ENCODE peak calls at places on chromosomes 13 and 19, in seven cellular contexts. U is fibroblast of the aortic adventitia, K is thoracic aorta, H is endothelial cell of umbilical vein, W is choroid plexus epithelial cell, I is A673, L is mammary epithelial cell. J is an unnamed sample.

GRCh38 chr13:52840066-52840465 is 8.4 kb downstream of the PCDH8 start:
- DNase-seq in U (no peak), K (no peak), H (no peak), W (no peak), I (no peak), L (no peak), J (no peak)

GRCh38 chr13:66618702-66619101 is 611.4 kb downstream of the PCDH9 start:
- DNase-seq in U (peak; percentile 64), K (no peak), H (peak; percentile 60), W (peak; percentile 76), I (peak; percentile 44), L (peak; percentile 14), J (peak; percentile 58)

GRCh38 chr13:53004605-53005004 is 24.0 kb upstream of the OLFM4 start:
- DNase-seq in U (no peak), K (no peak), H (no peak), W (no peak), I (no peak), L (no peak), J (no peak)

GRCh38 chr13:21012211-21012610 is 49.2 kb downstream of the LATS2 start:
- DNase-seq in U (no peak), K (no peak), H (no peak), W (peak; percentile 43), I (no peak), L (no peak), J (no peak)

GRCh38 chr19:21084343-21084742 is 2.3 kb downstream of the ZNF714 start:
- DNase-seq in U (peak; percentile 5), K (no peak), H (no peak), W (peak; percentile 66), I (peak; percentile 46), L (peak; percentile 65), J (peak; percentile 88)

GRCh38 chr19:18167975-18168645 is 5.5 kb upstream of the IFI30 start:
- DNase-seq in U (peak; percentile 36), K (no peak), H (peak; percentile 24), W (peak; percentile 55), I (peak; percentile 49), L (no peak), J (peak; percentile 37)

GRCh38 chr13:101841687-101842086 is 389.2 kb downstream of the ITGBL1 start:
- DNase-seq in U (no peak), K (no peak), H (no peak), W (no peak), I (no peak), L (no peak), J (no peak)

GRCh38 chr19:12695997-12696365 is 450 bp downstream of the FBXW9 start:
- DNase-seq in U (no peak), K (no peak), H (no peak), W (no peak), I (no peak), L (no peak), J (no peak)

GRCh38 chr13:32905063-32905863 is 111.0 kb upstream of the KL start:
- DNase-seq in U (no peak), K (no peak), H (no peak), W (peak; percentile 24), I (peak; percentile 17), L (peak; percentile 33), J (no peak)

GRCh38 chr13:67223024-67223423 is 7.1 kb downstream of the PCDH9 start:
- DNase-seq in U (peak; percentile 46), K (no peak), H (peak; percentile 34), W (peak; percentile 66), I (peak; percentile 11), L (no peak), J (peak; percentile 69)

GRCh38 chr19:14073925-14074838 is 1.6 kb downstream of the MISP3 start:
- DNase-seq in U (no peak), K (no peak), H (peak; percentile 26), W (peak; percentile 36), I (peak; percentile 58), L (peak; percentile 60), J (no peak)

GRCh38 chr19:53908933-53909415 is at the start of gene CACNG7:
- DNase-seq in U (peak; percentile 35), K (no peak), H (no peak), W (no peak), I (no peak), L (no peak), J (no peak)

GRCh38 chr13:75480691-75481175 is 1.2 kb downstream of the TBC1D4 start:
- DNase-seq in U (peak; percentile 56), K (no peak), H (peak; percentile 55), W (peak; percentile 53), I (peak; percentile 45), L (peak; percentile 86), J (peak; percentile 63)

GRCh38 chr13:113219311-113219940 is 10.0 kb downstream of the CUL4A start:
- DNase-seq in U (no peak), K (no peak), H (no peak), W (no peak), I (no peak), L (no peak), J (peak; percentile 24)

GRCh38 chr19:42023121-42023942 is 29.3 kb upstream of the ATP1A3 start:
- DNase-seq in U (no peak), K (no peak), H (no peak), W (peak; percentile 50), I (peak; percentile 30), L (no peak), J (peak; percentile 11)

GRCh38 chr19:52735734-52736133 is 890 bp upstream of the ZNF611 start:
- DNase-seq in U (peak; percentile 14), K (no peak), H (peak; percentile 72), W (peak; percentile 75), I (no peak), L (peak; percentile 79), J (peak; percentile 74)

GRCh38 chr13:112679932-112680677 is 9.7 kb upstream of the ATP11A start:
- DNase-seq in U (no peak), K (no peak), H (no peak), W (no peak), I (no peak), L (no peak), J (no peak)

GRCh38 chr19:45798995-45799517 is 6.4 kb upstream of the DMWD start:
- DNase-seq in U (peak; percentile 93), K (no peak), H (peak; percentile 79), W (peak; percentile 73), I (peak; percentile 75), L (peak; percentile 41), J (peak; percentile 79)

GRCh38 chr19:36460046-36460445 is 29.3 kb downstream of the ZNF566 start:
- DNase-seq in U (peak; percentile 11), K (no peak), H (no peak), W (peak; percentile 5), I (no peak), L (no peak), J (no peak)

GRCh38 chr13:27396252-27396846 is 28.1 kb upstream of the GTF3A start:
- DNase-seq in U (no peak), K (no peak), H (no peak), W (no peak), I (no peak), L (no peak), J (no peak)
- TF ChIP-seq CTCF in U (no peak), K (no peak), H (no peak), W (no peak), I (no peak), L (no peak), J (no peak)

GRCh38 chr19:11422163-11423068 is 3.3 kb upstream of the RGL3 start:
- DNase-seq in U (peak; percentile 23), K (no peak), H (peak; percentile 25), W (peak; percentile 26), I (peak; percentile 63), L (peak; percentile 91), J (peak; percentile 39)
- H3K4me3 ChIP-seq in U (no peak overlapping the region), K (peak overlapping the region; percentile 68), H (no peak overlapping the region), W (no peak overlapping the region), I (peak overlapping the region; percentile 4), L (no peak overlapping the region), J (no peak overlapping the region)

DNA sequence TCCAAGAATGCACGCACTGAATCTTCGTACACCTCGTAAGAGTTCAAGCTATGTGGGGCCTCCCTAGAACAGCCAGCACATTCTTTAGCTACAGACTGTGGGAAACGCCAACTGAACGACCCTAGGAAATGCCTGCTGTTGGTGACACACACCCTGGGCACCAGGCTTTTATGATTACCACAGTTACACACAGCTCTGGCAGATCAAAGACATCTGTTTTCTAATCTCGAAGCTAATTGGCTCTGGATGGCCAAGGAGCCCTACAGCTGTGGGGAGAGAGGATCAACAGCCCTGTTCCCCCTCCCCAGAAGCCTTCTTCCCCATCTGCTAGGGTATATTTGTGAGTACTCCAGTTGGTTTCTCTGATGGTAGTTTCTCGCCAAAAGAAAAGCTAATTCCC is 123.0 kb downstream of the COL4A1 start:
- DNase-seq in U (no peak), K (no peak), H (no peak), W (peak; percentile 32), I (peak; percentile 18), L (no peak), J (peak; percentile 2)
- TF ChIP-seq CTCF in U (no peak), K (no peak), H (no peak), W (no peak), I (no peak), L (no peak), J (no peak)

GRCh38 chr19:610071-610800 is 20.6 kb downstream of the HCN2 start:
- DNase-seq in U (no peak), K (no peak), H (no peak), W (peak; percentile 56), I (peak; percentile 64), L (no peak), J (no peak)
- H3K4me3 ChIP-seq in U (no peak overlapping the region), K (peak overlapping the region; percentile 32), H (no peak overlapping the region), W (no peak overlapping the region), I (peak overlapping the region; percentile 32), L (no peak overlapping the region), J (no peak overlapping the region)

DNA sequence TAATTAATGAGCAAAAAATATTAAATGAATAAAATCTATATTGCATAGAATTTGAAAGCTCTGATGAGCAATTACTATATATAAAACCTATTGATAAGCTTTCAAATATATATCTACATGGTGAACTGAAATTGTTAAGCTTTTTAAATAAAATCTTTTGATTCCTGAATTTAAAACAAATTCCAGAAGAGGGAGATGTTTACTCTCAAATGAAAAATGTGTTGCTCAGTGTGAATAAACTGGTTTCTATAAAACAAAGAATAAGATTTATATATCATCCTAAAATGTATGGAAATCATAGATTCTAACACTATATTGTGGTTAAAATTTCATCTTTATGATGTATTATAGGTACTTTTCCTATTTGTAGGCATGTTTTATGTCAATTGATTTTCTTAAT is 171.5 kb upstream of the SLITRK6 start:
- DNase-seq in U (peak; percentile 4), K (no peak), H (no peak), W (peak; percentile 53), I (peak; percentile 3), L (no peak), J (peak; percentile 2)
- TF ChIP-seq CTCF in U (no peak), K (no peak), H (no peak), W (peak; percentile 35), I (peak; percentile 19), L (no peak), J (no peak)

DNA sequence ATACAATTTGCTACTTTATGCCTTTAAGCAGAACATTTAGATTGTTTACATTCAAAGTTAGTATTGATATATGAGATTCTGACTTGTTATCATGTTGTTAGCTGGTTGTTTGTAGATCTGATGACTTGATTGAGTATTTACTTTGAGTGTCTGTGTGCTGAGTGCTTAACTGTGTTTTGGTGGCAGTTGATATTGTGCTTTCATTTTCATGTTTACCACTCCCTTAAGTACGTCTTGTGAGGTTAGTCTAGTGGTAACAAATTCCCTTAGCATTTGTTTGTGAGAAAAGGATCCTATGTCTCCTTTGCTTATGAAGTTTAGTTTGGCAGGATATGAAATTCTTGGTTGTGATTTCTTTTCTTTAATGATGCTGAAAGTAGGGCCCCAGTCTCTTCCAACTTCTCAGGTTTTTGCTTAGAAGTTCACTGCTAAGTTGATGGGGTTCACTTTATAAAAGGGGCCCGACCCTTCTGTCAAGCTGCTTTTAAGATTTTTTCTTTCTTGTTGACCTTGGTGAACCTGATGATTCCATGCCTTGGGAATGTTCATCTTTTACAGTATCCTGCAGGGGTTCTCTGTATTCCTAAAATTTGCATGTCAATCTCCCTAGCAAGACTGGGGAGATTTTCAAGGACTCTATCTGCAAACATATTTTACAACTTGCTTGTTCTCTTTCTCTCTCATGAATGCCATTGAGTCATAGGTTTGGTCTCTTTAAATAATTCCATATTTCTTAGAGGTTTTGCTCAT is 1095.4 kb upstream of the PCDH20 start:
- DNase-seq in U (no peak), K (no peak), H (no peak), W (no peak), I (no peak), L (no peak), J (no peak)
- H3K4me3 ChIP-seq in U (no peak overlapping the region), K (no peak overlapping the region), H (no peak overlapping the region), W (no peak overlapping the region), I (no peak overlapping the region), L (no peak overlapping the region), J (no peak overlapping the region)

J was measured in fibroblast of mammary gland.